ENCODE peak calls at places on chromosomes 13 and 19, in five cellular contexts. One of them, this sample, is unnamed.

GRCh38 chr13:31631071-31631470 is 108.3 kb upstream of the RXFP2 start:
- DNase-seq in mesenchymal stem cell: no peak
- DNase-seq in H9: peak; percentile 39
- DNase-seq in neuronal stem cell: no peak
- DNase-seq in H1: no peak
- DNase-seq in this sample: no peak

GRCh38 chr19:38433268-38433733 is at the start of gene RYR1:
- DNase-seq in mesenchymal stem cell: no peak
- DNase-seq in H9: peak; percentile 97
- DNase-seq in neuronal stem cell: peak; percentile 68
- DNase-seq in H1: no peak
- DNase-seq in this sample: no peak

GRCh38 chr13:57865600-57866294 is 234.2 kb downstream of the PCDH17 start:
- DNase-seq in mesenchymal stem cell: no peak
- DNase-seq in H9: no peak
- DNase-seq in neuronal stem cell: no peak
- DNase-seq in H1: no peak
- DNase-seq in this sample: peak; percentile 57

GRCh38 chr13:42333613-42334328 is 61.8 kb downstream of the AKAP11 start:
- DNase-seq in mesenchymal stem cell: peak; percentile 70
- DNase-seq in H9: peak; percentile 41
- DNase-seq in neuronal stem cell: peak; percentile 38
- DNase-seq in H1: no peak
- DNase-seq in this sample: peak; percentile 49

GRCh38 chr13:51945149-51945548 is 66.1 kb downstream of the ATP7B start:
- DNase-seq in mesenchymal stem cell: no peak
- DNase-seq in H9: no peak
- DNase-seq in neuronal stem cell: no peak
- DNase-seq in H1: no peak
- DNase-seq in this sample: no peak

GRCh38 chr13:29918845-29919244 is 68.4 kb upstream of the UBL3 start:
- DNase-seq in mesenchymal stem cell: no peak
- DNase-seq in H9: no peak
- DNase-seq in neuronal stem cell: no peak
- DNase-seq in H1: no peak
- DNase-seq in this sample: peak; percentile 68

GRCh38 chr19:664913-665443 is 2.0 kb upstream of the RNF126 start:
- DNase-seq in mesenchymal stem cell: peak; percentile 84
- DNase-seq in H9: peak; percentile 95
- DNase-seq in neuronal stem cell: peak; percentile 87
- DNase-seq in H1: peak; percentile 66
- DNase-seq in this sample: peak; percentile 92

GRCh38 chr19:54164369-54165068 is 5.0 kb upstream of the LENG1 start:
- DNase-seq in mesenchymal stem cell: peak; percentile 54
- DNase-seq in H9: peak; percentile 96
- DNase-seq in neuronal stem cell: no peak
- DNase-seq in H1: peak; percentile 76
- DNase-seq in this sample: peak; percentile 60

GRCh38 chr19:6270822-6271221 is 9.0 kb downstream of the MLLT1 start:
- DNase-seq in mesenchymal stem cell: no peak
- DNase-seq in H9: no peak
- DNase-seq in neuronal stem cell: no peak
- DNase-seq in H1: no peak
- DNase-seq in this sample: no peak

GRCh38 chr19:37999309-38000213 is 92.6 kb downstream of the SIPA1L3 start:
- DNase-seq in mesenchymal stem cell: peak; percentile 98
- DNase-seq in H9: no peak
- DNase-seq in neuronal stem cell: no peak
- DNase-seq in H1: no peak
- DNase-seq in this sample: peak; percentile 77

GRCh38 chr13:35549481-35549880 is 73.0 kb upstream of the MAB21L1 start:
- DNase-seq in mesenchymal stem cell: peak; percentile 19
- DNase-seq in H9: no peak
- DNase-seq in neuronal stem cell: no peak
- DNase-seq in H1: no peak
- DNase-seq in this sample: peak; percentile 33

GRCh38 chr13:104837756-104838155 is 1697.7 kb downstream of the EFNB2 start:
- DNase-seq in mesenchymal stem cell: no peak
- DNase-seq in H9: no peak
- DNase-seq in neuronal stem cell: no peak
- DNase-seq in H1: no peak
- DNase-seq in this sample: no peak

GRCh38 chr13:43572601-43573360 is 214.0 kb downstream of the ENOX1 start:
- DNase-seq in mesenchymal stem cell: peak; percentile 58
- DNase-seq in H9: no peak
- DNase-seq in neuronal stem cell: no peak
- DNase-seq in H1: no peak
- DNase-seq in this sample: peak; percentile 84

GRCh38 chr19:6890938-6891337 is 3.6 kb downstream of the ADGRE1 start:
- DNase-seq in mesenchymal stem cell: no peak
- DNase-seq in H9: no peak
- DNase-seq in neuronal stem cell: no peak
- DNase-seq in H1: no peak
- DNase-seq in this sample: no peak

GRCh38 chr19:53844849-53845246 is 20.7 kb upstream of the NLRP12 start:
- DNase-seq in mesenchymal stem cell: no peak
- DNase-seq in H9: no peak
- DNase-seq in neuronal stem cell: no peak
- DNase-seq in H1: no peak
- DNase-seq in this sample: peak; percentile 20

GRCh38 chr13:36788276-36788675 is 30.7 kb upstream of the RFXAP start:
- DNase-seq in mesenchymal stem cell: no peak
- DNase-seq in H9: no peak
- DNase-seq in neuronal stem cell: no peak
- DNase-seq in H1: no peak
- DNase-seq in this sample: no peak

GRCh38 chr19:18742324-18742723 is 48.8 kb downstream of the COMP start:
- DNase-seq in mesenchymal stem cell: no peak
- DNase-seq in H9: no peak
- DNase-seq in neuronal stem cell: no peak
- DNase-seq in H1: no peak
- DNase-seq in this sample: no peak

GRCh38 chr13:71867101-71867814 is at the start of gene DACH1:
- DNase-seq in mesenchymal stem cell: peak; percentile 98
- DNase-seq in H9: peak; percentile 62
- DNase-seq in neuronal stem cell: peak; percentile 75
- DNase-seq in H1: no peak
- DNase-seq in this sample: no peak

GRCh38 chr13:49436890-49437289 is 7.0 kb downstream of the CAB39L start:
- DNase-seq in mesenchymal stem cell: peak; percentile 43
- DNase-seq in H9: no peak
- DNase-seq in neuronal stem cell: no peak
- DNase-seq in H1: no peak
- DNase-seq in this sample: no peak

GRCh38 chr19:1807030-1807694 is 4.9 kb downstream of the ATP8B3 start:
- DNase-seq in mesenchymal stem cell: no peak
- DNase-seq in H9: no peak
- DNase-seq in neuronal stem cell: no peak
- DNase-seq in H1: no peak
- DNase-seq in this sample: no peak

GRCh38 chr19:17629760-17630159 is 58.4 kb downstream of the UNC13A start:
- DNase-seq in mesenchymal stem cell: no peak
- DNase-seq in H9: no peak
- DNase-seq in neuronal stem cell: no peak
- DNase-seq in H1: no peak
- DNase-seq in this sample: no peak
- H3K18ac ChIP-seq in mesenchymal stem cell: no peak overlapping the region
- H3K18ac ChIP-seq in H9: no peak overlapping the region
- H3K18ac ChIP-seq in neuronal stem cell: no peak overlapping the region
- H3K18ac ChIP-seq in H1: no peak overlapping the region
- H3K18ac ChIP-seq in this sample: no peak overlapping the region

DNA sequence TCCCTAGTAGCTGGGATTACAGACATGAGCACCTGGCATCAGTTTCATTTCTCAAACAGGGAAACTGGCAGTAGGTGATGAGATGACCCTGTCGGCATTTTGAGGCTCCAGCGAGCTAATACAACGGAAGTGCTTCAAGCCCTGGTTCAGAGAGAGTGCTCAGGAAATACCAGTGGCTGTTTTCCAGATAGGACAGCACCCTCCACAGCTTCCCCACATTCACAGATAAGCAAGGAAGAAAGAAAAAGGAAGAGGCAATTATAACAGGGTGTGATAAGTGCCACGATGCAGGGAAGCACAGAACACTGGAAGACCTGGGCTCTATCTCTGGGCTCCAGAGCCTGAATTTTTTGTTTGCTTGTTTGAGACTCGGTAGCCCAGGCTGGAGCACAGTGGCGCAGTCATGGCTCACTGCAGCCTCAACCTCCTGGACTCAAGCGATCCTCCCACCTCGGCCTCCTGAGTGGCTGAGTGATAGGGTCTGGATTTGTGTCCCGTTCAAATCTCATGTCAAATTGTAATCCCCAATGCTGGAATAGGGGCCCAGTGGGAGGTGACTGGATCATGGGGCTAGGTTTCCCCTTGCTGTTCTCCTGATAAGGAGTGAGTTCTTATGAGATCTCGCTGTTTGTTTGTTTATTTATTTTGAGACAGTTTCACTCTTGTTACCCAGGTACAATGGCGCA is 43.5 kb downstream of the PIN1 start:
- DNase-seq in mesenchymal stem cell: no peak
- DNase-seq in H9: no peak
- DNase-seq in neuronal stem cell: no peak
- DNase-seq in H1: no peak
- DNase-seq in this sample: no peak
- H2BK12ac ChIP-seq in mesenchymal stem cell: no peak overlapping the region
- H2BK12ac ChIP-seq in H9: no peak overlapping the region
- H2BK12ac ChIP-seq in neuronal stem cell: no peak overlapping the region
- H2BK12ac ChIP-seq in H1: no peak overlapping the region
- H2BK12ac ChIP-seq in this sample: no peak overlapping the region

DNA sequence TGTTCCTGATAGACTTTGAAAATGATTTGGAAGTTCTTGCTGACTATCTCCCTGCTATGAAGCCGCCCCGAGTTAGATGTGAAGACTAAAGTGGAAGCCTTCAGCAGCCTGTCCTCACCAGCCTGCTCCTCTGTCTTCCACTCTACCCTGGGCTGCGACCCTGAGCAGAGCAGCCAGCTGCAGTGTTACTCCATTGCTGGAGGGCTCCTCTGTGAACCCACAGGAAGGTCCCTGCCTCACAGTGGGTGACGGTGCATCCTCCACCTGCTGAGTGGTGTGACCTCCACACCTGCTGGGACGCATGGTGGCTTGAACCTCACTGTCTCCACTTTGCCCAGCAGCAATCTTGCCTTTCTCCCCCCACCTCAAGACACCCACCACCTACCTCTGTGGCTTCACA is 116.4 kb downstream of the IRS2 start:
- DNase-seq in mesenchymal stem cell: no peak
- DNase-seq in H9: no peak
- DNase-seq in neuronal stem cell: no peak
- DNase-seq in H1: no peak
- DNase-seq in this sample: no peak
- H3K4me1 ChIP-seq in mesenchymal stem cell: peaks cover 8% of the 10 kb centered on the region
- H3K4me1 ChIP-seq in H9: no peaks in the 10 kb centered on the region
- H3K4me1 ChIP-seq in neuronal stem cell: peaks cover 7% of the 10 kb centered on the region
- H3K4me1 ChIP-seq in H1: peaks cover 8% of the 10 kb centered on the region
- H3K4me1 ChIP-seq in this sample: peaks cover 3% of the 10 kb centered on the region

GRCh38 chr19:44623080-44623479 is 9.7 kb downstream of the IGSF23 start:
- DNase-seq in mesenchymal stem cell: peak; percentile 80
- DNase-seq in H9: no peak
- DNase-seq in neuronal stem cell: no peak
- DNase-seq in H1: no peak
- DNase-seq in this sample: no peak
- H3K18ac ChIP-seq in mesenchymal stem cell: peak overlapping the region; percentile 78
- H3K18ac ChIP-seq in H9: no peak overlapping the region
- H3K18ac ChIP-seq in neuronal stem cell: no peak overlapping the region
- H3K18ac ChIP-seq in H1: no peak overlapping the region
- H3K18ac ChIP-seq in this sample: no peak overlapping the region

DNA sequence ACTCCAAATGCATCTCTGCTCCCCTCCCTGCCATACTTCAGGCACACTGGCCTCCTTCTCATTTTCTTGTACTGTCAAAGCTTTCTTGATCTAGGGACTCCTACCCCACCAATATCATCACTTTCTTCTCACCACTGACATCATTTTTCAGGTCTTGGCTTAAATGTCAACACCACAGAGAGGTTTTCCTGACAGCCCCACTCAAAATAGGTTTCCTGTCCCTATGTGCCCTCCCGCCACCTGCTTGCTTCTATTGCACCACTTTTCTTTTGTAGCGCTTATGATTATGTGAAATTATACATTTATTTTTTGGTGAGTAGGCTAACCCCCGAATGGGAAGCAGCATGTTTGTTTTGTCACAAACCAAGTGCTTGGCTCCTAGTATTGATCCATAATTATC is 164.6 kb downstream of the NDFIP2 start:
- DNase-seq in mesenchymal stem cell: no peak
- DNase-seq in H9: no peak
- DNase-seq in neuronal stem cell: no peak
- DNase-seq in H1: no peak
- DNase-seq in this sample: no peak
- H2BK12ac ChIP-seq in mesenchymal stem cell: no peak overlapping the region
- H2BK12ac ChIP-seq in H9: no peak overlapping the region
- H2BK12ac ChIP-seq in neuronal stem cell: no peak overlapping the region
- H2BK12ac ChIP-seq in H1: no peak overlapping the region
- H2BK12ac ChIP-seq in this sample: no peak overlapping the region

DNA sequence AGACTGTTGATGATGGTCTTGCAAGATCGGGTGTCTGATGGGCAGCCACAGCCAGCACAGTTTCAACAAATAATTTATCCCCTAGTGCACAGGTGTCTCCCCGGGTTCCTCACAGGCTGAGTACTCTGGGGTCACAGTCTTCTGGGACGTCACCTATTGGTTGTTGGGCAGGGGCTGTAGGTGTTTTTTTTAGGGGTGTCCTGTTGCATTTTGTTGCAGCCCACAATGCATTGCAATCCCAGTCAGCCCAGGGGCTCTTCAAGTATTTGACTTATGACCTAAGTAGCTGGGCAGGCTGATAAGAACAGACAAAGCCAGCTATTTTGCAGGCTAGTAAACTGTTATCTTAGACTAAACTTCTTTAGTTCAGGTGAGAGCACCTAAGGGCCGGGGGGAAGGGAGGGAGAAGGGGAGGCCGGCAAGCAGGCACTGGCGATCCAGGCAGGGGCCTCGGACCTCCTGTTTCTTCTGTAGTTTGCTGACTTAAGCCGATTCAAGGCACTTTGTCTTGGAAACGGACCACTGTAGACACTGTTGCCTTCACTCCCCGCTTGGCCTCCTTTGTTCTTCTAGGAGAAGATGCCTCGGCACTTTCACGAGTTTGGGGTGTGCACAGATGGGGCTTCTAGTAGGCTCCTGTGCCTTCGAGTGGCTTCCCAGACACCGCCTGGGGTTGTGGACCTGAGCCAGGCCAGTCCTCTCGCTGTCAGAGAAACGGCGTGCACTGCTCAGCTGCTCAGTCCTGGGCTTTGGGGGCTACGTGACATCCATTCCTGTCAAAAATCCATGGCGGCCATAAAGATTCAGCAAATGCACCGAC is 33.9 kb upstream of the GRTP1 start:
- DNase-seq in mesenchymal stem cell: no peak
- DNase-seq in H9: peak; percentile 25
- DNase-seq in neuronal stem cell: no peak
- DNase-seq in H1: no peak
- DNase-seq in this sample: no peak
- H3K4me1 ChIP-seq in mesenchymal stem cell: peaks cover 29% of the 10 kb centered on the region
- H3K4me1 ChIP-seq in H9: no peaks in the 10 kb centered on the region
- H3K4me1 ChIP-seq in neuronal stem cell: peaks cover 13% of the 10 kb centered on the region
- H3K4me1 ChIP-seq in H1: peaks cover 22% of the 10 kb centered on the region
- H3K4me1 ChIP-seq in this sample: peaks cover 20% of the 10 kb centered on the region

This sample was measured in trophoblast cell.